ENCODE peak calls at places on chromosomes 7 and 10, in eight cellular contexts. N, U, G, A, C, T, R and M are unnamed samples. For H3K4me1, the result is how much of the 10 kb centered on the place peaks cover.

GRCh38 chr10:58511765-58512469 is 755 bp upstream of the BICC1 start:
- DNase-seq in N (peak), U (peak), G (no peak), A (peak), C (peak), T (no peak), R (no peak), M (no peak)

GRCh38 chr10:93548376-93549071 is 17.9 kb upstream of the FFAR4 start:
- DNase-seq in N (no peak), U (peak), G (no peak), A (no peak), C (peak), T (no peak), R (no peak), M (no peak)

GRCh38 chr10:87092356-87092860 is 2.2 kb downstream of the GLUD1 start:
- DNase-seq in N (no peak), U (peak), G (no peak), A (peak), C (no peak), T (peak), R (no peak), M (peak)

GRCh38 chr7:73833251-73833919 is 2.6 kb downstream of the CLDN4 start:
- DNase-seq in N (no peak), U (no peak), G (no peak), A (no peak), C (peak), T (no peak), R (no peak), M (no peak)

GRCh38 chr7:122984021-122984420 is 11.5 kb downstream of the TAS2R16 start:
- DNase-seq in N (no peak), U (no peak), G (no peak), A (no peak), C (no peak), T (no peak), R (no peak), M (no peak)

GRCh38 chr10:47348138-47348651 is at the start of gene RBP3:
- DNase-seq in N (no peak), U (no peak), G (no peak), A (no peak), C (no peak), T (no peak), R (no peak), M (no peak)

GRCh38 chr7:32583791-32584190 is 88.5 kb downstream of the AVL9 start:
- DNase-seq in N (no peak), U (peak), G (no peak), A (no peak), C (no peak), T (no peak), R (no peak), M (no peak)

GRCh38 chr7:105769951-105770628 is 106.3 kb downstream of the ATXN7L1 start:
- DNase-seq in N (no peak), U (peak), G (no peak), A (no peak), C (no peak), T (no peak), R (peak), M (no peak)

GRCh38 chr10:24096281-24096680 is 112.7 kb upstream of the KIAA1217 start:
- DNase-seq in N (no peak), U (no peak), G (no peak), A (no peak), C (no peak), T (no peak), R (no peak), M (no peak)

GRCh38 chr10:47438857-47439474 is 44.9 kb downstream of the ANXA8 start:
- DNase-seq in N (no peak), U (peak), G (no peak), A (peak), C (peak), T (no peak), R (peak), M (no peak)

GRCh38 chr10:17671307-17671706 is 27.4 kb downstream of the STAM start:
- DNase-seq in N (no peak), U (no peak), G (no peak), A (no peak), C (no peak), T (no peak), R (no peak), M (no peak)

GRCh38 chr7:128889121-128889520 is 21.4 kb downstream of the KCP start:
- DNase-seq in N (no peak), U (no peak), G (no peak), A (no peak), C (no peak), T (no peak), R (no peak), M (no peak)

GRCh38 chr10:60286436-60287023 is 103.1 kb downstream of the ANK3 start:
- DNase-seq in N (no peak), U (no peak), G (no peak), A (no peak), C (no peak), T (no peak), R (no peak), M (no peak)

GRCh38 chr7:130961128-130961601 is 227.2 kb upstream of the KLF14 start:
- DNase-seq in N (no peak), U (peak), G (peak), A (peak), C (peak), T (peak), R (peak), M (peak)

GRCh38 chr7:149289856-149290255 is 27.9 kb downstream of the ZNF783 start:
- DNase-seq in N (no peak), U (no peak), G (no peak), A (no peak), C (no peak), T (no peak), R (no peak), M (no peak)

GRCh38 chr7:69937097-69937496 is 338.8 kb downstream of the AUTS2 start:
- DNase-seq in N (no peak), U (no peak), G (no peak), A (peak), C (no peak), T (no peak), R (no peak), M (no peak)

GRCh38 chr7:110623436-110623835 is 467.5 kb upstream of the LRRN3 start:
- DNase-seq in N (no peak), U (no peak), G (no peak), A (no peak), C (no peak), T (no peak), R (no peak), M (no peak)

GRCh38 chr10:97280783-97281182 is 11.7 kb downstream of the ARHGAP19 start:
- DNase-seq in N (no peak), U (no peak), G (no peak), A (no peak), C (no peak), T (no peak), R (no peak), M (no peak)

GRCh38 chr7:40219917-40220316 is 85.1 kb downstream of the SUGCT start:
- DNase-seq in N (no peak), U (peak), G (no peak), A (peak), C (no peak), T (no peak), R (no peak), M (no peak)

GRCh38 chr10:5096108-5096507 is 1.9 kb downstream of the AKR1C3 start:
- DNase-seq in N (no peak), U (no peak), G (no peak), A (no peak), C (no peak), T (no peak), R (no peak), M (no peak)

GRCh38 chr7:108836246-108836645 is 266.6 kb downstream of the DNAJB9 start:
- DNase-seq in N (no peak), U (no peak), G (no peak), A (peak), C (no peak), T (no peak), R (no peak), M (no peak)

GRCh38 chr7:66638309-66639099 is 9.8 kb downstream of the KCTD7 start:
- DNase-seq in N (no peak), U (no peak), G (no peak), A (no peak), C (no peak), T (no peak), R (no peak), M (no peak)

GRCh38 chr10:73597346-73597745 is 6.2 kb upstream of the USP54 start:
- DNase-seq in N (no peak), U (peak), G (no peak), A (no peak), C (no peak), T (no peak), R (no peak), M (no peak)

GRCh38 chr7:76071316-76072242 is 23.7 kb downstream of the MDH2 start:
- DNase-seq in N (no peak), U (peak), G (no peak), A (peak), C (no peak), T (no peak), R (no peak), M (no peak)

GRCh38 chr10:115402690-115403089 is 309.5 kb downstream of the ATRNL1 start:
- DNase-seq in N (no peak), U (peak), G (no peak), A (peak), C (no peak), T (no peak), R (no peak), M (no peak)

GRCh38 chr7:23358152-23358674 is 59.1 kb downstream of the MALSU1 start:
- DNase-seq in N (no peak), U (no peak), G (no peak), A (no peak), C (no peak), T (no peak), R (no peak), M (no peak)

GRCh38 chr10:91694170-91694794 is 61.4 kb upstream of the PPP1R3C start:
- DNase-seq in N (no peak), U (peak), G (no peak), A (peak), C (peak), T (peak), R (peak), M (no peak)

GRCh38 chr7:148472406-148472805 is 118.2 kb upstream of the C7orf33 start:
- DNase-seq in N (no peak), U (no peak), G (no peak), A (no peak), C (no peak), T (no peak), R (no peak), M (no peak)

GRCh38 chr10:131402771-131403723 is 91.5 kb upstream of the TCERG1L start:
- DNase-seq in N (no peak), U (no peak), G (no peak), A (no peak), C (no peak), T (no peak), R (no peak), M (no peak)

GRCh38 chr7:130288829-130289228 is 4.1 kb upstream of the CPA4 start:
- DNase-seq in N (no peak), U (no peak), G (no peak), A (no peak), C (no peak), T (no peak), R (peak), M (no peak)

DNA sequence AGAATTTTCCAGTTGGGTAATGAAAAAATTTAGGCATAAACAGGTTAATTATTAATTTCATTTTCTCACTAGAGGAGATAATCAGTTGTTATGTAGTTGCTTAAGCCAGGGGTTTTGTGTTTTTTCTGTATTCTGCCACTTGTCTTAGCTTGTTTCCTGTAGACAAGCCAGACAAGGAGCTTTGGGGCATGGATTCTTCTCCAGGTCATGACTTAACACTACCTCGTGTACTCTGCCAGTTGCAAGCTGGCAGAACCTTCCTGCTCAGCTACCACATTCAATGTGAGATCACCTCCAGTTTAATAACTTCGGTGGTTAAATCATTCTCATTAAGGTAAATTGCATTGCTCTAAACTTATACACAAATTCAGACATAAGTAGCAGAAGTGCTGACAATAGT is 1.8 kb downstream of the CCM2 start:
- DNase-seq in N (no peak), U (no peak), G (no peak), A (no peak), C (no peak), T (no peak), R (no peak), M (no peak)
- H3K4me3 ChIP-seq in N (no peak), U (no peak), G (no peak), A (no peak), C (no peak), T (no peak), R (no peak), M (no peak)

DNA sequence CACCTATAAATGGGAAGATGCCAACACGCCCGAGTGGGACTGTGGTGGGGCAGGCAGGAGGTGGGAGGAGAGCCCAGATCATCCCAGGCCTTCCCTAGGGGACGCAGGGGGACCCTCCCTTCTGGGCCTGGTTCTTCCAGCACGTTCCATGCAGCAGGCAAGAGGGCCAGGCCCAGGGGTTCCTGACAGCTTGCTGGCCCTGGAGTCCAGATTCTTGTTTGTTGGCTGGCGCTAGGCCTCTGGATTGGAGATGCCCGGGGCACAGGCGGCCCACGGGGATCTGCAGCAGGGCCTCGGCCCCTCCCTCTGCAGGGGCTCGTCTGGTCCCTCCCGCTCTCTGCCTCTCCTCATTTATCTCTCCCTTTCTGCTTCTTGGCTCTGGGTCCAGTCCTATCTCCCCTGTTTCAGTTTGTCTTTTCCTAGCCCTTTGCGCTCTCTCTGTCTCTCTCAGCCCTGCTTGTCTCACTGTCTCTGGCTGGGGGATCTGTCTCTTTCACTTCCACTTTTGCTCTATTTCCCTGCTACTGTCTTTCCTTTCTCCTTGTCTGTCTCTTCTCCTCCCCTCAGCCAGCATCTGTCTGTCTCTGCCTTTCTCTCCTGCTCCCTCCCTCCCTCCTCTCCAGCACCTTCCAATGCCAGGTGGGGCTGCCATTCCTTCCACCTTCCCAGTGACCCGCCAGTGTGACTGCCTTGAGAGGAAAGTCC is 1.1 kb upstream of the AQP1 start:
- DNase-seq in N (no peak), U (no peak), G (no peak), A (no peak), C (no peak), T (no peak), R (no peak), M (no peak)
- H3K27ac ChIP-seq in N (peak), U (no peak), G (no peak), A (no peak), C (no peak), T (no peak), R (no peak), M (no peak)

GRCh38 chr7:90345016-90345415 is 1.5 kb upstream of the GTPBP10 start:
- DNase-seq in N (no peak), U (no peak), G (no peak), A (no peak), C (no peak), T (no peak), R (no peak), M (no peak)

GRCh38 chr7:90345548-90346319 is 782 bp upstream of the GTPBP10 start:
- DNase-seq in N (no peak), U (peak), G (no peak), A (peak), C (peak), T (peak), R (no peak), M (peak)

GRCh38 chr7:90349305-90349704 is 2.8 kb downstream of the GTPBP10 start:
- DNase-seq in N (no peak), U (no peak), G (no peak), A (no peak), C (no peak), T (no peak), R (no peak), M (no peak)

GRCh38 chr7:90346326-90347125 is at the start of gene GTPBP10:
- DNase-seq in N (peak), U (peak), G (peak), A (peak), C (peak), T (peak), R (peak), M (peak)

DNA sequence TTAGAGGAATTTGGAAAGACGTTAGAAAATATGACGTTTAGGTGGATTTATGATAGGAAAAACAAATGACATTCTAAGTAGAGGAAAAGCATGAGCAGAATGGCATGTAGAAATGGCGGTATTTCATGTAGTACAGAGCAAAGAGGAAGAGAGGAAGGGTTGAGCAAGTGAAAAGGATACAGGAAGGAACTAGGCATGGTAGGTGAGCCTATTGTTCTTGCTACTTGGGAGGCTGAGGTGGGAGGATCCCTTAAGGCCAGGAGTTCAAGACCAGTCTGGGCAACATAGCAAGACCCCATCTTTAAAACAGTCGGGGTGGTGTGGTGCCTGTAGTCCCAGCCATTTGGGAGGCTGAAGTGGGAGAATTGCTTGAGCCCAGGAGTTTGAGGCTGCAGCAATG is 1.2 kb downstream of the GTPBP10 start:
- DNase-seq in N (no peak), U (no peak), G (no peak), A (no peak), C (no peak), T (no peak), R (no peak), M (no peak)
- H3K4me1 ChIP-seq in N (under half), U (under half), G (under half), A (under half), C (under half), T (under half), R (under half), M (under half)

DNA sequence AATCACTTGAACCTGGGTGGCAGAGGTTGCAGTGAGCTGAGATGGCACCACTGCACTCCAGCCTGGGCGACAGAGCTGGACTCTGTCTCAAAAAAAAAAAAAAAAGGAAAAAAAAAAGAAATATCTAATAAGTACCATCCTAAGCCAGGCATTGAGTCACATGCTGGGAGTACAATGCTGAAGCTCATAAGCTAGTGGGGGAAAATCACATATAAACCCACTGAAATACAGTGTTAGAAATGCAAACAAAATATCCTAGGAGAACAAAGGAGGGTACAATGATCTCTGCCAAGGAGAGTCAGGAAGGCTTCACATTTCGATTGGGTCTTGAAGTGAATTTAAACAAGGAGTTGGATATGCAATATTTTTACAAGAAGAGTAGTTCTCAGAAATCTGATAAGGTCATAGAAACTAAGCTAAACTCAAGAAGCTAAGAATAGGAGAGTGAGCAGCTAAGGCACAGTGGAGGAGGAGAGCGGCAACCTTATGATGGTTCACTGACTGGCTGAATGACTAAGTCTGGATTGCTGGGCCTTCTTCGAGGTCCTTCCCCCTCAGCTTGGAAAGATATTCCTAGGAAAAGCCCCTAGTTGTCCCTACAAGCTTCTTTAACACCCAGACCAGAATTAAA is 115.5 kb downstream of the PHTF2 start:
- DNase-seq in N (no peak), U (peak), G (no peak), A (no peak), C (no peak), T (no peak), R (no peak), M (no peak)
- H3K4me3 ChIP-seq in N (no peak), U (no peak), G (no peak), A (no peak), C (no peak), T (no peak), R (no peak), M (no peak)

GRCh38 chr10:78363190-78363589 is 329.5 kb downstream of the RPS24 start:
- DNase-seq in N (no peak), U (no peak), G (no peak), A (no peak), C (no peak), T (no peak), R (no peak), M (no peak)
- H3K27ac ChIP-seq in N (no peak), U (no peak), G (no peak), A (no peak), C (no peak), T (no peak), R (no peak), M (no peak)

GRCh38 chr10:3760083-3760482 is 24.9 kb downstream of the KLF6 start:
- DNase-seq in N (no peak), U (no peak), G (no peak), A (no peak), C (no peak), T (no peak), R (no peak), M (no peak)

GRCh38 chr10:3757638-3758490 is 27.1 kb downstream of the KLF6 start:
- DNase-seq in N (no peak), U (no peak), G (peak), A (no peak), C (no peak), T (no peak), R (no peak), M (peak)

GRCh38 chr10:3759397-3759796 is 25.6 kb downstream of the KLF6 start:
- DNase-seq in N (no peak), U (no peak), G (no peak), A (no peak), C (no peak), T (no peak), R (no peak), M (no peak)

GRCh38 chr10:3757250-3757637 is 27.8 kb downstream of the KLF6 start:
- DNase-seq in N (no peak), U (no peak), G (no peak), A (no peak), C (no peak), T (no peak), R (no peak), M (no peak)

GRCh38 chr10:3758491-3758970 is 26.5 kb downstream of the KLF6 start:
- DNase-seq in N (no peak), U (no peak), G (no peak), A (no peak), C (no peak), T (no peak), R (no peak), M (no peak)
- H3K4me1 ChIP-seq in N (under half), U (under half), G (half or more), A (under half), C (half or more), T (half or more), R (under half), M (under half)

GRCh38 chr7:4792537-4793126 is 17.2 kb downstream of the AP5Z1 start:
- DNase-seq in N (no peak), U (no peak), G (no peak), A (peak), C (no peak), T (no peak), R (no peak), M (no peak)
- H3K4me3 ChIP-seq in N (peak), U (no peak), G (peak), A (no peak), C (no peak), T (peak), R (no peak), M (peak)

GRCh38 chr7:81410471-81411117 is 359.3 kb downstream of the HGF start:
- DNase-seq in N (no peak), U (no peak), G (no peak), A (no peak), C (no peak), T (no peak), R (no peak), M (no peak)
- H3K27ac ChIP-seq in N (no peak), U (no peak), G (no peak), A (no peak), C (no peak), T (no peak), R (no peak), M (no peak)